ENCODE peak calls at places on chromosome 1, in six cellular contexts. M is fibroblast of lung, D is PC-3, Q is HCT116, T is mammary epithelial cell, C is endothelial cell of umbilical vein. G is an unnamed sample.

GRCh38 chr1:3539707-3540425 is 71.4 kb downstream of the MEGF6 start:
- DNase-seq in C (peak; percentile 47), D (no peak), T (peak; percentile 71), M (no peak), Q (no peak), G (no peak)

GRCh38 chr1:3543076-3544049 is 67.9 kb downstream of the MEGF6 start:
- DNase-seq in D (peak; percentile 91), T (peak; percentile 55), C (peak; percentile 29), M (peak; percentile 74), Q (no peak), G (peak; percentile 65)

GRCh38 chr1:201537966-201538617 is 835 bp upstream of the NAV1 start:
- DNase-seq in Q (no peak), D (peak; percentile 35), M (no peak), C (peak; percentile 71), T (no peak), G (peak; percentile 38)

GRCh38 chr1:161119379-161120061 is 1.6 kb downstream of the NIT1 start:
- DNase-seq in Q (peak; percentile 86), T (peak; percentile 87), D (peak; percentile 76), M (peak; percentile 75), C (peak; percentile 55), G (peak; percentile 58)

GRCh38 chr1:223720987-223721591 is 8.8 kb downstream of the CAPN2 start:
- DNase-seq in D (peak; percentile 74), Q (no peak), C (peak; percentile 24), T (no peak), M (peak; percentile 93), G (no peak)

GRCh38 chr1:66998972-66999371 is 55.0 kb downstream of the SLC35D1 start:
- DNase-seq in M (no peak), C (no peak), T (peak; percentile 11), D (no peak), Q (no peak), G (no peak)

GRCh38 chr1:16139473-16139962 is 16.4 kb downstream of the EPHA2 start:
- DNase-seq in T (peak; percentile 87), Q (no peak), C (peak; percentile 60), M (peak; percentile 65), D (peak; percentile 95), G (no peak)

GRCh38 chr1:219088778-219089557 is 84.7 kb upstream of the LYPLAL1 start:
- DNase-seq in D (peak; percentile 100), T (peak; percentile 89), C (no peak), M (peak; percentile 95), Q (peak; percentile 37), G (no peak)

GRCh38 chr1:175443332-175443731 is 250.8 kb upstream of the KIAA0040 start:
- DNase-seq in M (no peak), T (no peak), C (no peak), Q (no peak), D (no peak), G (no peak)

GRCh38 chr1:56064705-56065104 is 514.7 kb downstream of the PLPP3 start:
- DNase-seq in T (peak; percentile 93), C (no peak), M (peak; percentile 56), D (peak; percentile 92), Q (peak; percentile 2), G (no peak)

GRCh38 chr1:166975361-166976129 is at the start of gene ILDR2:
- DNase-seq in T (peak; percentile 14), D (peak; percentile 10), C (peak; percentile 10), Q (peak; percentile 8), M (peak; percentile 25), G (peak; percentile 82)

GRCh38 chr1:166972827-166973226 is 2.5 kb downstream of the ILDR2 start:
- DNase-seq in C (no peak), T (no peak), M (no peak), Q (no peak), D (no peak), G (peak; percentile 40)

GRCh38 chr1:166977951-166978350 is 2.6 kb upstream of the ILDR2 start:
- DNase-seq in D (no peak), M (no peak), T (no peak), Q (no peak), C (no peak), G (no peak)

GRCh38 chr1:166972193-166972592 is 3.1 kb downstream of the ILDR2 start:
- DNase-seq in C (no peak), Q (no peak), M (no peak), T (no peak), D (no peak), G (no peak)

GRCh38 chr1:166974647-166975345 is 544 bp downstream of the ILDR2 start:
- DNase-seq in C (no peak), M (no peak), Q (no peak), T (no peak), D (no peak), G (peak; percentile 37)
- TF ChIP-seq EZH2 in C (peak; percentile 55), M (no peak), Q (no peak), T (peak; percentile 49), D (peak; percentile 84), G (no peak)

GRCh38 chr1:155123801-155124200 is 3.9 kb upstream of the EFNA1 start:
- DNase-seq in D (peak; percentile 70), Q (no peak), M (no peak), C (peak; percentile 91), T (no peak), G (no peak)
- H3K4me2 ChIP-seq in D (peak overlapping the region; percentile 27), Q (no peak overlapping the region), M (no peak overlapping the region), C (peak overlapping the region; percentile 27), T (no peak overlapping the region), G (no peak overlapping the region)

DNA sequence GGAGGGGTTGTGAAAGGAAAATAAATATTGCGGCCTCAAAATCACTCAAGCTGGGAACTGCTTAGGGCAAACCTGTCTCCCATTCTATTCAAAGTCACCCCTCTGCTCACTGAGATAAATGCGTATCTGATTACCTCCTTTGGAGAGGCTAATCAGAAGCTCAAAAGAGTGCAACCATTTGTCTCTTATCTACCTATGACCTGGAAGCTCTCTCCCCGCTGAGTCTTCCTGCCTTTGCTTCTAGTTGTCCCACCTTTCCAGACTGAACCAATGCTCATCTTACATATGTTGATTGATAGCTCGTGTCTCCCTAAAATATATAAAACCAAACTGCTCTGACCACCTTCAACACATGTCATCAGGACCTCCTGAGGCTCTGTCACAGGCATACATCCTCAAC is 91.6 kb upstream of the CAMK1G start:
- DNase-seq in Q (no peak), C (no peak), M (no peak), D (no peak), T (no peak), G (no peak)
- TF ChIP-seq EZH2 in Q (no peak), C (no peak), M (no peak), D (no peak), T (no peak), G (no peak)

GRCh38 chr1:237981223-237981622 is 90.5 kb upstream of the ZP4 start:
- DNase-seq in M (no peak), C (no peak), Q (no peak), T (no peak), D (no peak), G (no peak)
- H3K4me2 ChIP-seq in M (no peak overlapping the region), C (no peak overlapping the region), Q (no peak overlapping the region), T (no peak overlapping the region), D (no peak overlapping the region), G (no peak overlapping the region)

GRCh38 chr1:62194651-62195282 is at the start of gene L1TD1:
- DNase-seq in Q (no peak), C (no peak), M (peak; percentile 17), D (no peak), T (no peak), G (peak; percentile 88)
- TF ChIP-seq EZH2 in Q (no peak), C (no peak), M (no peak), D (no peak), T (no peak), G (no peak)

GRCh38 chr1:13664451-13664850 is 35.5 kb upstream of the PRDM2 start:
- DNase-seq in D (peak; percentile 30), T (peak; percentile 71), Q (no peak), C (no peak), M (no peak), G (no peak)

GRCh38 chr1:13661539-13661938 is 38.4 kb upstream of the PRDM2 start:
- DNase-seq in M (no peak), Q (no peak), C (no peak), T (no peak), D (peak; percentile 80), G (no peak)

GRCh38 chr1:13666317-13666716 is 33.7 kb upstream of the PRDM2 start:
- DNase-seq in M (no peak), C (no peak), Q (no peak), D (no peak), T (no peak), G (no peak)

GRCh38 chr1:13662498-13662897 is 37.5 kb upstream of the PRDM2 start:
- DNase-seq in T (no peak), C (no peak), D (peak; percentile 54), M (peak; percentile 50), Q (no peak), G (no peak)

DNA sequence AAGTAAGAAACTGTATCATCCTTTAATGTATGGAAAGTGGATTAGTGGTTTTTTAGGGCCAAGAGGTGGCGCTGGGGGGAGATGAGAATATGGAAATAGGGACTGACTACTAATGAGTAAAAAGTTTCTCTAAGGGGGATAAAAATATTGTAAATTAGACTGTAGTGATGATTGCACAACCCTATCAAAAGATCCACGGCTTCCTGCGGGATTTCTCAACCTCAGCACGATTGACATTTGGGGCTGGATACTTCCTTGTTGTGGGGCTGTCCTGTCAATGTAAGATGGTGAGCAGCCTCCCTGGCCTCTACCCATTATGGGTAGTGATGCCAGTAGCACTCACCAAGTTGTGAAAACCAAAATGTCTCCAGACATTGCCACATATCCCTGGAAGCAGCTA is 36.0 kb upstream of the PRDM2 start:
- DNase-seq in D (no peak), Q (no peak), T (no peak), M (no peak), C (no peak), G (no peak)
- H3K4me2 ChIP-seq in D (no peak overlapping the region), Q (no peak overlapping the region), T (peak overlapping the region; percentile 37), M (no peak overlapping the region), C (no peak overlapping the region), G (no peak overlapping the region)

GRCh38 chr1:2503554-2504223 is 22.7 kb downstream of the PANK4 start:
- DNase-seq in C (no peak), D (no peak), M (no peak), Q (no peak), T (no peak), G (peak; percentile 39)
- TF ChIP-seq EZH2 in C (no peak), D (no peak), M (no peak), Q (no peak), T (no peak), G (no peak)

GRCh38 chr1:59007820-59008598 is 224.2 kb upstream of the JUN start:
- DNase-seq in C (peak; percentile 76), D (no peak), M (peak; percentile 43), T (no peak), Q (no peak), G (no peak)
- H3K4me2 ChIP-seq in C (no peak overlapping the region), D (no peak overlapping the region), M (no peak overlapping the region), T (no peak overlapping the region), Q (no peak overlapping the region), G (no peak overlapping the region)

DNA sequence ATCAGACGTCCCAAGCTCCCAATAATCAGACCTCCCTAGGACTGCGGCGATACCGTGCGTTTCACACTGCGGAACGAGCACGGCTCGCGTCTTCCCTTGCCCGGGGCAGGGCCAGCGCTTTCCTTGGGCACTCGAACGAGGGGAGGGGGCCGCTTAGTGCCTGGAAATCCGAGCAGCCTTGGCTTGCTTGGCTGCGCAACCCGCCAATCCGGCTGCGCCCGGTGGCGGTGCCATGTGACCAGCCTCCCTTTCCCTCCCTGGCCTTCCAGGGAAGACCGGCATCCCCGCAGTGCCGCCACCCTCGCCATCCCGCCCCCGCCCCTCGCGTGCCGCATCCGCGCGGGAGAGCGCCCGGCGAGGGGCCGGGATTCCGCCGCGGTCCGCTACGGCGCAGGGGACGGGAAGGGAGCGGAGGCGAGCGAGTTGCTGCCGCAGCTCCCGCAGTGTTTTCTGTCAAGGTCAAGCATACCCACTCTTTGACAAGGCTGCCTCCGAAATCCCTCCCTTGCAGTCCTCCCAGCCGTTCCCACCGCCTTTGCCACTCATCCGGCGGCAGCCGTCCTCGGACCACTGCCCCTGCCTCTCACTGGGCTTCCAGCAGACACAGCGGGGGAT is 8.3 kb upstream of the RNF19B start:
- DNase-seq in T (no peak), D (peak; percentile 67), C (peak; percentile 88), Q (no peak), M (peak; percentile 51), G (peak; percentile 91)
- TF ChIP-seq EZH2 in T (no peak), D (no peak), C (no peak), Q (no peak), M (no peak), G (peak; percentile 45)